ENCODE peak calls at places on chromosomes 1 and 21, in seven cellular contexts. One of them, this sample, is unnamed. For H3K4me1 and H3K9me3, the result is how much of the 10 kb centered on the place peaks cover.

GRCh38 chr1:181010789-181011188 is 11.9 kb downstream of the STX6 start:
- DNase-seq in sigmoid colon: no peak
- DNase-seq in Peyer's patch: no peak
- DNase-seq in aorta: no peak
- DNase-seq in upper lobe of right lung: no peak
- DNase-seq in IMR-90: peak
- DNase-seq in CD8-positive, alpha-beta T cell: no peak
- DNase-seq in this sample: no peak

GRCh38 chr1:24695202-24695974 is 49.9 kb upstream of the CLIC4 start:
- DNase-seq in sigmoid colon: no peak
- DNase-seq in Peyer's patch: peak
- DNase-seq in aorta: peak
- DNase-seq in upper lobe of right lung: no peak
- DNase-seq in IMR-90: no peak
- DNase-seq in CD8-positive, alpha-beta T cell: no peak
- DNase-seq in this sample: no peak

GRCh38 chr21:42768324-42769121 is 110.8 kb downstream of the WDR4 start:
- DNase-seq in sigmoid colon: no peak
- DNase-seq in Peyer's patch: no peak
- DNase-seq in aorta: no peak
- DNase-seq in upper lobe of right lung: no peak
- DNase-seq in IMR-90: no peak
- DNase-seq in CD8-positive, alpha-beta T cell: no peak
- DNase-seq in this sample: no peak

GRCh38 chr1:68141079-68141800 is 90.8 kb upstream of the DIRAS3 start:
- DNase-seq in sigmoid colon: no peak
- DNase-seq in Peyer's patch: no peak
- DNase-seq in aorta: no peak
- DNase-seq in upper lobe of right lung: no peak
- DNase-seq in IMR-90: peak
- DNase-seq in CD8-positive, alpha-beta T cell: no peak
- DNase-seq in this sample: peak

GRCh38 chr1:155910621-155911121 is 478 bp downstream of the RIT1 start:
- DNase-seq in sigmoid colon: peak
- DNase-seq in Peyer's patch: no peak
- DNase-seq in aorta: no peak
- DNase-seq in upper lobe of right lung: no peak
- DNase-seq in IMR-90: peak
- DNase-seq in CD8-positive, alpha-beta T cell: no peak
- DNase-seq in this sample: peak

GRCh38 chr1:74733616-74734484 is 898 bp downstream of the TYW3 start:
- DNase-seq in sigmoid colon: no peak
- DNase-seq in Peyer's patch: peak
- DNase-seq in aorta: no peak
- DNase-seq in upper lobe of right lung: no peak
- DNase-seq in IMR-90: peak
- DNase-seq in CD8-positive, alpha-beta T cell: no peak
- DNase-seq in this sample: peak

GRCh38 chr1:78673120-78673519 is 23.5 kb downstream of the IFI44 start:
- DNase-seq in sigmoid colon: no peak
- DNase-seq in Peyer's patch: no peak
- DNase-seq in aorta: no peak
- DNase-seq in upper lobe of right lung: no peak
- DNase-seq in IMR-90: no peak
- DNase-seq in CD8-positive, alpha-beta T cell: no peak
- DNase-seq in this sample: peak

GRCh38 chr1:100597069-100597741 is 59.3 kb downstream of the GPR88 start:
- DNase-seq in sigmoid colon: no peak
- DNase-seq in Peyer's patch: no peak
- DNase-seq in aorta: no peak
- DNase-seq in upper lobe of right lung: no peak
- DNase-seq in IMR-90: peak
- DNase-seq in CD8-positive, alpha-beta T cell: no peak
- DNase-seq in this sample: no peak

GRCh38 chr1:85488126-85488525 is 23.2 kb upstream of the DDAH1 start:
- DNase-seq in sigmoid colon: no peak
- DNase-seq in Peyer's patch: no peak
- DNase-seq in aorta: no peak
- DNase-seq in upper lobe of right lung: no peak
- DNase-seq in IMR-90: no peak
- DNase-seq in CD8-positive, alpha-beta T cell: no peak
- DNase-seq in this sample: no peak

GRCh38 chr1:53048345-53048737 is 13.7 kb upstream of the PODN start:
- DNase-seq in sigmoid colon: no peak
- DNase-seq in Peyer's patch: no peak
- DNase-seq in aorta: no peak
- DNase-seq in upper lobe of right lung: no peak
- DNase-seq in IMR-90: no peak
- DNase-seq in CD8-positive, alpha-beta T cell: no peak
- DNase-seq in this sample: no peak

GRCh38 chr1:50972766-50973165 is 2.7 kb downstream of the CDKN2C start:
- DNase-seq in sigmoid colon: no peak
- DNase-seq in Peyer's patch: no peak
- DNase-seq in aorta: no peak
- DNase-seq in upper lobe of right lung: no peak
- DNase-seq in IMR-90: no peak
- DNase-seq in CD8-positive, alpha-beta T cell: no peak
- DNase-seq in this sample: no peak

GRCh38 chr1:233448290-233448689 is 120.8 kb downstream of the MAP3K21 start:
- DNase-seq in sigmoid colon: no peak
- DNase-seq in Peyer's patch: no peak
- DNase-seq in aorta: no peak
- DNase-seq in upper lobe of right lung: no peak
- DNase-seq in IMR-90: no peak
- DNase-seq in CD8-positive, alpha-beta T cell: no peak
- DNase-seq in this sample: no peak

GRCh38 chr1:154466879-154467767 is 34.9 kb upstream of the TDRD10 start:
- DNase-seq in sigmoid colon: no peak
- DNase-seq in Peyer's patch: no peak
- DNase-seq in aorta: no peak
- DNase-seq in upper lobe of right lung: peak
- DNase-seq in IMR-90: no peak
- DNase-seq in CD8-positive, alpha-beta T cell: no peak
- DNase-seq in this sample: no peak

GRCh38 chr1:111615874-111616715 is 3.5 kb upstream of the RAP1A start:
- DNase-seq in sigmoid colon: no peak
- DNase-seq in Peyer's patch: no peak
- DNase-seq in aorta: no peak
- DNase-seq in upper lobe of right lung: no peak
- DNase-seq in IMR-90: peak
- DNase-seq in CD8-positive, alpha-beta T cell: no peak
- DNase-seq in this sample: peak

GRCh38 chr1:238153939-238154338 is 263.2 kb upstream of the ZP4 start:
- DNase-seq in sigmoid colon: no peak
- DNase-seq in Peyer's patch: no peak
- DNase-seq in aorta: no peak
- DNase-seq in upper lobe of right lung: no peak
- DNase-seq in IMR-90: no peak
- DNase-seq in CD8-positive, alpha-beta T cell: no peak
- DNase-seq in this sample: no peak

GRCh38 chr1:119323216-119323982 is 45.2 kb upstream of the HAO2 start:
- DNase-seq in sigmoid colon: no peak
- DNase-seq in Peyer's patch: no peak
- DNase-seq in aorta: no peak
- DNase-seq in upper lobe of right lung: no peak
- DNase-seq in IMR-90: no peak
- DNase-seq in CD8-positive, alpha-beta T cell: no peak
- DNase-seq in this sample: no peak

GRCh38 chr1:60924964-60925798 is 157.2 kb upstream of the NFIA start:
- DNase-seq in sigmoid colon: no peak
- DNase-seq in Peyer's patch: no peak
- DNase-seq in aorta: no peak
- DNase-seq in upper lobe of right lung: no peak
- DNase-seq in IMR-90: no peak
- DNase-seq in CD8-positive, alpha-beta T cell: no peak
- DNase-seq in this sample: no peak

GRCh38 chr1:38941527-38942019 is at the start of gene RHBDL2:
- DNase-seq in sigmoid colon: peak
- DNase-seq in Peyer's patch: no peak
- DNase-seq in aorta: peak
- DNase-seq in upper lobe of right lung: peak
- DNase-seq in IMR-90: peak
- DNase-seq in CD8-positive, alpha-beta T cell: no peak
- DNase-seq in this sample: no peak

GRCh38 chr1:23422313-23422877 is 2.2 kb downstream of the TCEA3 start:
- DNase-seq in sigmoid colon: peak
- DNase-seq in Peyer's patch: peak
- DNase-seq in aorta: peak
- DNase-seq in upper lobe of right lung: peak
- DNase-seq in IMR-90: peak
- DNase-seq in CD8-positive, alpha-beta T cell: peak
- DNase-seq in this sample: no peak

GRCh38 chr1:183710734-183711133 is 57.6 kb upstream of the APOBEC4 start:
- DNase-seq in sigmoid colon: no peak
- DNase-seq in Peyer's patch: no peak
- DNase-seq in aorta: no peak
- DNase-seq in upper lobe of right lung: no peak
- DNase-seq in IMR-90: no peak
- DNase-seq in CD8-positive, alpha-beta T cell: no peak
- DNase-seq in this sample: no peak

GRCh38 chr1:176068256-176068655 is 138.8 kb downstream of the COP1 start:
- DNase-seq in sigmoid colon: no peak
- DNase-seq in Peyer's patch: no peak
- DNase-seq in aorta: no peak
- DNase-seq in upper lobe of right lung: no peak
- DNase-seq in IMR-90: no peak
- DNase-seq in CD8-positive, alpha-beta T cell: no peak
- DNase-seq in this sample: no peak

GRCh38 chr1:160711528-160712311 is at the start of gene CD48:
- DNase-seq in sigmoid colon: no peak
- DNase-seq in Peyer's patch: peak
- DNase-seq in aorta: no peak
- DNase-seq in upper lobe of right lung: no peak
- DNase-seq in IMR-90: no peak
- DNase-seq in CD8-positive, alpha-beta T cell: peak
- DNase-seq in this sample: no peak

GRCh38 chr1:35452086-35452485 is 105.1 kb downstream of the KIAA0319L start:
- DNase-seq in sigmoid colon: peak
- DNase-seq in Peyer's patch: no peak
- DNase-seq in aorta: peak
- DNase-seq in upper lobe of right lung: no peak
- DNase-seq in IMR-90: peak
- DNase-seq in CD8-positive, alpha-beta T cell: no peak
- DNase-seq in this sample: no peak

DNA sequence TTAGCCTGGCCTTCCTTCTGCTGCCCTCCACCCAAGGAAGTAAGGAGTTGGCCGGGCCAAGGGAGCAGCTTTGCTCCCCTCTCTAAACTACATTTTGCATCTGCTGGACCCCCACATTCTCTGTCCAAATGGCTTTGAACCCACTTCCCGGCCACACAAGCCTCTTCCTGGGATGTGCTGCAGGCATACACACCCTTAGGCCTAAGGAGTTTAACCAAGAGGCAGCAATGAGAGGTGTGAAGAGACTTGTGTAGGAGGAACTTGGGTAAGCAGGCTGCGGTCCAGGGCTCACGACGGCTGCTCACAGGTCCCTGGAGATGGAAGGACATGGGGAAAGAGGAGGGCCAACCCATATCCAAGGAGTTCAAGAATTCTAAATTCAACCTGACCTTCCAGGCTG is 196.7 kb upstream of the SGIP1 start:
- DNase-seq in sigmoid colon: no peak
- DNase-seq in Peyer's patch: no peak
- DNase-seq in aorta: no peak
- DNase-seq in upper lobe of right lung: no peak
- DNase-seq in IMR-90: no peak
- DNase-seq in CD8-positive, alpha-beta T cell: no peak
- DNase-seq in this sample: no peak
- H3K4me1 ChIP-seq in sigmoid colon: under half
- H3K4me1 ChIP-seq in Peyer's patch: under half
- H3K4me1 ChIP-seq in aorta: under half
- H3K4me1 ChIP-seq in upper lobe of right lung: under half
- H3K4me1 ChIP-seq in IMR-90: under half
- H3K4me1 ChIP-seq in CD8-positive, alpha-beta T cell: under half
- H3K4me1 ChIP-seq in this sample: under half

GRCh38 chr1:208314431-208314830 is 70.2 kb upstream of the PLXNA2 start:
- DNase-seq in sigmoid colon: no peak
- DNase-seq in Peyer's patch: no peak
- DNase-seq in aorta: no peak
- DNase-seq in upper lobe of right lung: no peak
- DNase-seq in IMR-90: no peak
- DNase-seq in CD8-positive, alpha-beta T cell: no peak
- DNase-seq in this sample: no peak

GRCh38 chr1:208318150-208318734 is 74.1 kb upstream of the PLXNA2 start:
- DNase-seq in sigmoid colon: no peak
- DNase-seq in Peyer's patch: no peak
- DNase-seq in aorta: no peak
- DNase-seq in upper lobe of right lung: no peak
- DNase-seq in IMR-90: no peak
- DNase-seq in CD8-positive, alpha-beta T cell: no peak
- DNase-seq in this sample: no peak

GRCh38 chr1:208308221-208308620 is 64.0 kb upstream of the PLXNA2 start:
- DNase-seq in sigmoid colon: no peak
- DNase-seq in Peyer's patch: no peak
- DNase-seq in aorta: no peak
- DNase-seq in upper lobe of right lung: no peak
- DNase-seq in IMR-90: no peak
- DNase-seq in CD8-positive, alpha-beta T cell: no peak
- DNase-seq in this sample: no peak

GRCh38 chr1:208309771-208310170 is 65.6 kb upstream of the PLXNA2 start:
- DNase-seq in sigmoid colon: no peak
- DNase-seq in Peyer's patch: no peak
- DNase-seq in aorta: no peak
- DNase-seq in upper lobe of right lung: no peak
- DNase-seq in IMR-90: no peak
- DNase-seq in CD8-positive, alpha-beta T cell: no peak
- DNase-seq in this sample: no peak

GRCh38 chr1:208312706-208313105 is 68.5 kb upstream of the PLXNA2 start:
- DNase-seq in sigmoid colon: no peak
- DNase-seq in Peyer's patch: no peak
- DNase-seq in aorta: no peak
- DNase-seq in upper lobe of right lung: no peak
- DNase-seq in IMR-90: no peak
- DNase-seq in CD8-positive, alpha-beta T cell: no peak
- DNase-seq in this sample: no peak
- H3K9me3 ChIP-seq in sigmoid colon: under half
- H3K9me3 ChIP-seq in Peyer's patch: under half
- H3K9me3 ChIP-seq in aorta: under half
- H3K9me3 ChIP-seq in upper lobe of right lung: under half
- H3K9me3 ChIP-seq in IMR-90: under half
- H3K9me3 ChIP-seq in CD8-positive, alpha-beta T cell: under half
- H3K9me3 ChIP-seq in this sample: under half

DNA sequence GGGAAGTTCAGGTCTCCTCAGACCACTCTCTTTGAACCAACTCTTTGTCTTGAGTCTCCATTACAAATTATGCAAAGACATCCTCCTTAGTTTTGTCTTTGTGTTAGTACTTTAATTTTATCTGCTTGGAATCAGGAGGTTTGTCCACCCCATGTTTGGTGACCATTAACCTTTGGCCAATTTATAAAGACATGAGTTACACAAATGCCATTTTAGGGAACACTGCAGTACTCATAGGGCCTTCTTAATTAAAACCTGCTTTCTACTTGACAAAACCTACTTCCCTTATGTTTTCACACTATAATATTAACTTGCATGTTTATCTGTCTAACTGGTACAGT is 7.9 kb upstream of the CDC73 start:
- DNase-seq in sigmoid colon: no peak
- DNase-seq in Peyer's patch: no peak
- DNase-seq in aorta: no peak
- DNase-seq in upper lobe of right lung: no peak
- DNase-seq in IMR-90: no peak
- DNase-seq in CD8-positive, alpha-beta T cell: no peak
- DNase-seq in this sample: no peak
- H3K4me1 ChIP-seq in sigmoid colon: under half
- H3K4me1 ChIP-seq in Peyer's patch: under half
- H3K4me1 ChIP-seq in aorta: under half
- H3K4me1 ChIP-seq in upper lobe of right lung: under half
- H3K4me1 ChIP-seq in IMR-90: under half
- H3K4me1 ChIP-seq in CD8-positive, alpha-beta T cell: under half
- H3K4me1 ChIP-seq in this sample: under half

GRCh38 chr1:152359906-152360305 is at the start of gene FLG2:
- DNase-seq in sigmoid colon: no peak
- DNase-seq in Peyer's patch: no peak
- DNase-seq in aorta: no peak
- DNase-seq in upper lobe of right lung: no peak
- DNase-seq in IMR-90: no peak
- DNase-seq in CD8-positive, alpha-beta T cell: no peak
- DNase-seq in this sample: no peak
- H3K9me3 ChIP-seq in sigmoid colon: under half
- H3K9me3 ChIP-seq in Peyer's patch: under half
- H3K9me3 ChIP-seq in aorta: under half
- H3K9me3 ChIP-seq in upper lobe of right lung: under half
- H3K9me3 ChIP-seq in IMR-90: under half
- H3K9me3 ChIP-seq in CD8-positive, alpha-beta T cell: under half
- H3K9me3 ChIP-seq in this sample: under half

This sample was measured in HAP-1.